ENCODE peak calls at places on chromosomes 16 and 17, in nine cellular contexts. U is brain microvascular endothelial cell, K is psoas muscle, S is PC-3, J is heart left ventricle, Q is NB4, F is cardiac muscle cell, W is adrenal gland, X is GM06990. D is an unnamed sample.
A peak's percentile ranks its signal among the peaks of the same experiment; 100 is the strongest.

GRCh38 chr17:77728022-77728671 is 230.4 kb upstream of the TNRC6C start:
- DNase-seq in U (peak; percentile 6), K (peak; percentile 53), S (peak; percentile 45), J (no peak), Q (no peak), F (no peak), W (no peak), X (no peak), D (peak; percentile 44)

GRCh38 chr16:67516296-67517177 is 12.1 kb upstream of the RIPOR1 start:
- DNase-seq in U (no peak), K (no peak), S (peak; percentile 55), J (no peak), Q (no peak), F (no peak), W (no peak), X (no peak), D (no peak)

GRCh38 chr17:5837055-5837491 is 233.1 kb upstream of the WSCD1 start:
- DNase-seq in U (peak; percentile 9), K (no peak), S (peak; percentile 92), J (no peak), Q (no peak), F (no peak), W (no peak), X (no peak), D (no peak)

GRCh38 chr17:33925650-33926049 is 329.4 kb upstream of the CCL2 start:
- DNase-seq in U (no peak), K (no peak), S (no peak), J (no peak), Q (no peak), F (no peak), W (no peak), X (no peak), D (no peak)

GRCh38 chr17:71922439-71922838 is 198.4 kb upstream of the SOX9 start:
- DNase-seq in U (peak; percentile 80), K (no peak), S (peak; percentile 98), J (no peak), Q (no peak), F (no peak), W (no peak), X (no peak), D (no peak)

GRCh38 chr16:35365675-35366074 is 1906.3 kb downstream of the TP53TG3F start:
- DNase-seq in U (no peak), K (no peak), S (no peak), J (no peak), Q (peak; percentile 28), F (no peak), W (no peak), X (no peak), D (no peak)

GRCh38 chr16:27174007-27174406 is 29.3 kb upstream of the KDM8 start:
- DNase-seq in U (no peak), K (no peak), S (peak; percentile 67), J (no peak), Q (peak; percentile 34), F (no peak), W (no peak), X (peak; percentile 44), D (peak; percentile 96)

GRCh38 chr17:79341529-79341780 is 266.8 kb downstream of the ENGASE start:
- DNase-seq in U (no peak), K (no peak), S (no peak), J (peak; percentile 31), Q (no peak), F (no peak), W (no peak), X (no peak), D (no peak)

GRCh38 chr17:2240541-2240940 is 63.0 kb downstream of the SMG6 start:
- DNase-seq in U (no peak), K (no peak), S (peak; percentile 7), J (no peak), Q (no peak), F (no peak), W (no peak), X (no peak), D (no peak)

GRCh38 chr16:7332611-7333010 is at the start of gene RBFOX1:
- DNase-seq in U (no peak), K (no peak), S (no peak), J (no peak), Q (no peak), F (peak; percentile 27), W (no peak), X (no peak), D (no peak)

DNA sequence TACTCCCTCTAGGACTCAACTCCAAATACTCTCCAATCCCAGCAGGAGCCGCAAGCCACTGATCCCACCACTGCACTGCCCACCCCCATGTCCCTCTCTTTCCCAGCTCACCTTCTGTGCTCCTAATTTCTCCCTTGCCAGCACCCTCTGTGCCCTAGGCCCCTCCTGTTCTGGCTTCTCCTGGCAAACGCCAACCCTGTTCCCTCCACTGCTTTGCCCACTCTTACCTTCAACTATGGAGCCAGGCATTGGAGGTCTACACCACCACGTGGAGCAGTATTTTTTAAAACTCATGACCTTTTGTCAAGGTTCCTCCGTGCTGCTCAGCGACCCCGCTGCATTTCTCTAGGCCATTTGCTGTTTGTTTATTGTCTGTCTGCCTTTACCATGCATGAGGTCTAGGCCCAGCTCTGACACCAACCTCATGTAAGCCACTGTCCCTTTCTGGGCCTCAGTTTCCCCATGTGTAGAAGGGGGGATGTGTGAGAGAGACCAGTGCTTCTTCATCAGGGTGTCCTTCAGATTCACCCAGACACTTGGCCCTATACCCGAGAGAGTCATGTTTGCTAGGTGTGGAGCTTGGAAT is 4.6 kb downstream of the CCDC102A start:
- DNase-seq in U (no peak), K (no peak), S (no peak), J (no peak), Q (no peak), F (no peak), W (no peak), X (no peak), D (no peak)
- H3K4me3 ChIP-seq in U (no peak overlapping the region), K (no peak overlapping the region), S (no peak overlapping the region), J (no peak overlapping the region), Q (no peak overlapping the region), F (no peak overlapping the region), W (no peak overlapping the region), X (no peak overlapping the region), D (no peak overlapping the region)

GRCh38 chr16:85187002-85187401 is 74.7 kb upstream of the CIBAR2 start:
- DNase-seq in U (no peak), K (peak; percentile 64), S (no peak), J (no peak), Q (no peak), F (peak; percentile 65), W (peak; percentile 69), X (no peak), D (no peak)

GRCh38 chr16:85187886-85188285 is 75.6 kb upstream of the CIBAR2 start:
- DNase-seq in U (no peak), K (no peak), S (no peak), J (no peak), Q (no peak), F (no peak), W (no peak), X (no peak), D (no peak)

GRCh38 chr16:85188822-85189672 is 76.8 kb upstream of the CIBAR2 start:
- DNase-seq in U (no peak), K (no peak), S (peak; percentile 22), J (no peak), Q (no peak), F (no peak), W (no peak), X (no peak), D (no peak)

GRCh38 chr16:85185701-85186100 is 73.4 kb upstream of the CIBAR2 start:
- DNase-seq in U (no peak), K (no peak), S (no peak), J (peak; percentile 34), Q (no peak), F (no peak), W (no peak), X (no peak), D (no peak)

GRCh38 chr16:85187447-85187846 is 75.2 kb upstream of the CIBAR2 start:
- DNase-seq in U (no peak), K (no peak), S (no peak), J (no peak), Q (no peak), F (no peak), W (no peak), X (no peak), D (no peak)
- TF ChIP-seq CTCF in U (no peak), K (no peak), S (no peak), J (no peak), Q (no peak), F (no peak), W (no peak), X (no peak), D (no peak)

GRCh38 chr17:35345926-35346771 is 27.3 kb downstream of the SLFN11 start:
- DNase-seq in U (no peak), K (peak; percentile 73), S (no peak), J (peak; percentile 88), Q (peak; percentile 93), F (peak; percentile 4), W (peak; percentile 62), X (no peak), D (no peak)

GRCh38 chr17:35341465-35341992 is 31.9 kb downstream of the SLFN11 start:
- DNase-seq in U (no peak), K (no peak), S (no peak), J (no peak), Q (peak; percentile 86), F (no peak), W (no peak), X (peak; percentile 52), D (peak; percentile 54)

GRCh38 chr17:35344262-35344661 is 29.2 kb downstream of the SLFN11 start:
- DNase-seq in U (no peak), K (no peak), S (no peak), J (no peak), Q (no peak), F (no peak), W (no peak), X (no peak), D (no peak)

GRCh38 chr17:35342207-35342744 is 31.1 kb downstream of the SLFN11 start:
- DNase-seq in U (no peak), K (no peak), S (no peak), J (no peak), Q (no peak), F (no peak), W (no peak), X (no peak), D (no peak)

DNA sequence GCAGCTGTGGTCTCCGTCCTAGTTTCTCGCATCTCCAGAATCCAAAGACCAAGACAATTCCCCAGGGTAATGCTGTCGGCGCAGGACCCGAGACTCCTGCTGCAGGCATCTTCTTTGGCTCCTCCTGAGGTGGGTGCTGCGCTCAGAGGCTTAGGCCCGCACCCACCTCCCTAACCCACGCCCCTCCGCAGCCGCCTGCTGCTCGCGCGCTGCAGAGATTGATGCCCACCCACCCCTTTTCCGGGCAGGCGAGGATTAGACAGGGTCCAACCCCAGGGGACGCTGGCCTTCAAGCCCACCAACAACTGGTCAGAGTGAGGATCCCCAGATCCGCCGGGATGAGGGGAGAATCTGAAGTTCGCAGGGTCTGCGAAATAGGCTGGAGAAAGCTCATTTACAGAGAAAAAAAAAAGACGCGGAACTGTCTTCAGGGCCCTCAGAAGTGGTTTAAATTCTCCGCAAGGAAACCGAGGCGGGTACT is 27.9 kb downstream of the SLFN11 start:
- DNase-seq in U (no peak), K (no peak), S (no peak), J (no peak), Q (no peak), F (no peak), W (no peak), X (no peak), D (no peak)
- H3K4me3 ChIP-seq in U (peak overlapping the region; percentile 48), K (peak overlapping the region; percentile 62), S (no peak overlapping the region), J (peak overlapping the region; percentile 45), Q (peak overlapping the region; percentile 58), F (no peak overlapping the region), W (peak overlapping the region; percentile 40), X (no peak overlapping the region), D (no peak overlapping the region)

DNA sequence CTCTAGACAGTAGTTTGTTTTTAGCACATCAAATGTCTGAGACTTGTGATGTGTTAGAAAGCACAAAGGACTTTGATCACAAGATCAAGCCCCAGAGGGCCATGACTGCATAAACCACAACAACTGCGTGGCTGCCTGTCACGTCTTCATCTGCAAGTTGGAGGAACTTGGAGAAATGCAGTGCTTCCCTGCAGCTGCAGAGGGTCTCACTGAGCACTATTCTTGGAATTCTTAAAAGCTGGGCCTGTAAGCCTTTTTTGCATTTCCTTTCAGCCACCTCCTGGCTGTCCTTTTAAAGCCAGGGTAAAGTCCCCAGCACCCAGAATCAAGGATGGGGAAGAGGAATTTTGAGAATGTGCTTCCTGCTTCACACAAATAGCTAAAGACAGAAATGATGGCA is 431.3 kb downstream of the MAF start:
- DNase-seq in U (peak; percentile 33), K (no peak), S (no peak), J (no peak), Q (peak; percentile 66), F (no peak), W (no peak), X (no peak), D (no peak)
- TF ChIP-seq CTCF in U (no peak), K (no peak), S (no peak), J (no peak), Q (no peak), F (no peak), W (no peak), X (no peak), D (no peak)

D was measured in OCI-LY7.